ENCODE peak calls at places on chromosomes 6 and 20, in ten cellular contexts. One of them, this sample, is unnamed.

GRCh38 chr20:9506964-9507369 is 7.4 kb upstream of the LAMP5 start:
- DNase-seq in ELR: no peak
- DNase-seq in RPMI8226: no peak
- DNase-seq in fibroblast of the aortic adventitia: no peak
- DNase-seq in NCI-H774: no peak
- DNase-seq in stimulated activated CD4-positive, alpha-beta T cell treated with anti-CD3 and anti-CD28 coated beads, TNF-alpha, amount 100 ng/mL, for 48 hours: no peak
- DNase-seq in foreskin melanocyte: no peak
- DNase-seq in D341Med: no peak
- DNase-seq in activated CD4-positive, alpha-beta T cell treated with anti-CD3 and anti-CD28 coated beads, Interleukin-2, amount 10 ng/mL, durations not matched to agents 7 days and 5 days: no peak
- DNase-seq in head of caudate nucleus: peak
- DNase-seq in this sample: no peak

GRCh38 chr6:53530346-53530745 is 14.6 kb downstream of the GCLC start:
- DNase-seq in ELR: peak
- DNase-seq in RPMI8226: no peak
- DNase-seq in fibroblast of the aortic adventitia: peak
- DNase-seq in NCI-H774: peak
- DNase-seq in stimulated activated CD4-positive, alpha-beta T cell treated with anti-CD3 and anti-CD28 coated beads, TNF-alpha, amount 100 ng/mL, for 48 hours: no peak
- DNase-seq in foreskin melanocyte: no peak
- DNase-seq in D341Med: no peak
- DNase-seq in activated CD4-positive, alpha-beta T cell treated with anti-CD3 and anti-CD28 coated beads, Interleukin-2, amount 10 ng/mL, durations not matched to agents 7 days and 5 days: no peak
- DNase-seq in head of caudate nucleus: no peak
- DNase-seq in this sample: peak

GRCh38 chr6:143368426-143368825 is 82.1 kb downstream of the ADAT2 start:
- DNase-seq in ELR: peak
- DNase-seq in RPMI8226: no peak
- DNase-seq in fibroblast of the aortic adventitia: peak
- DNase-seq in NCI-H774: no peak
- DNase-seq in stimulated activated CD4-positive, alpha-beta T cell treated with anti-CD3 and anti-CD28 coated beads, TNF-alpha, amount 100 ng/mL, for 48 hours: no peak
- DNase-seq in foreskin melanocyte: peak
- DNase-seq in D341Med: no peak
- DNase-seq in activated CD4-positive, alpha-beta T cell treated with anti-CD3 and anti-CD28 coated beads, Interleukin-2, amount 10 ng/mL, durations not matched to agents 7 days and 5 days: no peak
- DNase-seq in head of caudate nucleus: no peak
- DNase-seq in this sample: peak

GRCh38 chr20:25277051-25277801 is 29.3 kb downstream of the PYGB start:
- DNase-seq in ELR: no peak
- DNase-seq in RPMI8226: no peak
- DNase-seq in fibroblast of the aortic adventitia: no peak
- DNase-seq in NCI-H774: no peak
- DNase-seq in stimulated activated CD4-positive, alpha-beta T cell treated with anti-CD3 and anti-CD28 coated beads, TNF-alpha, amount 100 ng/mL, for 48 hours: no peak
- DNase-seq in foreskin melanocyte: no peak
- DNase-seq in D341Med: no peak
- DNase-seq in activated CD4-positive, alpha-beta T cell treated with anti-CD3 and anti-CD28 coated beads, Interleukin-2, amount 10 ng/mL, durations not matched to agents 7 days and 5 days: no peak
- DNase-seq in head of caudate nucleus: peak
- DNase-seq in this sample: no peak

GRCh38 chr20:17557675-17558006 is 12.2 kb upstream of the DSTN start:
- DNase-seq in ELR: peak
- DNase-seq in RPMI8226: no peak
- DNase-seq in fibroblast of the aortic adventitia: peak
- DNase-seq in NCI-H774: peak
- DNase-seq in stimulated activated CD4-positive, alpha-beta T cell treated with anti-CD3 and anti-CD28 coated beads, TNF-alpha, amount 100 ng/mL, for 48 hours: no peak
- DNase-seq in foreskin melanocyte: no peak
- DNase-seq in D341Med: no peak
- DNase-seq in activated CD4-positive, alpha-beta T cell treated with anti-CD3 and anti-CD28 coated beads, Interleukin-2, amount 10 ng/mL, durations not matched to agents 7 days and 5 days: no peak
- DNase-seq in head of caudate nucleus: no peak
- DNase-seq in this sample: peak

GRCh38 chr6:168507297-168507696 is 66.3 kb downstream of the SMOC2 start:
- DNase-seq in ELR: no peak
- DNase-seq in RPMI8226: peak
- DNase-seq in fibroblast of the aortic adventitia: no peak
- DNase-seq in NCI-H774: peak
- DNase-seq in stimulated activated CD4-positive, alpha-beta T cell treated with anti-CD3 and anti-CD28 coated beads, TNF-alpha, amount 100 ng/mL, for 48 hours: no peak
- DNase-seq in foreskin melanocyte: no peak
- DNase-seq in D341Med: no peak
- DNase-seq in activated CD4-positive, alpha-beta T cell treated with anti-CD3 and anti-CD28 coated beads, Interleukin-2, amount 10 ng/mL, durations not matched to agents 7 days and 5 days: no peak
- DNase-seq in head of caudate nucleus: peak
- DNase-seq in this sample: no peak

GRCh38 chr20:15296422-15296821 is 959.0 kb upstream of the FLRT3 start:
- DNase-seq in ELR: no peak
- DNase-seq in RPMI8226: no peak
- DNase-seq in fibroblast of the aortic adventitia: no peak
- DNase-seq in NCI-H774: no peak
- DNase-seq in stimulated activated CD4-positive, alpha-beta T cell treated with anti-CD3 and anti-CD28 coated beads, TNF-alpha, amount 100 ng/mL, for 48 hours: no peak
- DNase-seq in foreskin melanocyte: no peak
- DNase-seq in D341Med: no peak
- DNase-seq in activated CD4-positive, alpha-beta T cell treated with anti-CD3 and anti-CD28 coated beads, Interleukin-2, amount 10 ng/mL, durations not matched to agents 7 days and 5 days: no peak
- DNase-seq in head of caudate nucleus: no peak
- DNase-seq in this sample: no peak

GRCh38 chr6:39707962-39708683 is 17.1 kb downstream of the KIF6 start:
- DNase-seq in ELR: no peak
- DNase-seq in RPMI8226: no peak
- DNase-seq in fibroblast of the aortic adventitia: no peak
- DNase-seq in NCI-H774: no peak
- DNase-seq in stimulated activated CD4-positive, alpha-beta T cell treated with anti-CD3 and anti-CD28 coated beads, TNF-alpha, amount 100 ng/mL, for 48 hours: no peak
- DNase-seq in foreskin melanocyte: no peak
- DNase-seq in D341Med: no peak
- DNase-seq in activated CD4-positive, alpha-beta T cell treated with anti-CD3 and anti-CD28 coated beads, Interleukin-2, amount 10 ng/mL, durations not matched to agents 7 days and 5 days: no peak
- DNase-seq in head of caudate nucleus: no peak
- DNase-seq in this sample: no peak

GRCh38 chr20:39576786-39577185 is 614.6 kb downstream of the DHX35 start:
- DNase-seq in ELR: no peak
- DNase-seq in RPMI8226: no peak
- DNase-seq in fibroblast of the aortic adventitia: no peak
- DNase-seq in NCI-H774: no peak
- DNase-seq in stimulated activated CD4-positive, alpha-beta T cell treated with anti-CD3 and anti-CD28 coated beads, TNF-alpha, amount 100 ng/mL, for 48 hours: no peak
- DNase-seq in foreskin melanocyte: no peak
- DNase-seq in D341Med: no peak
- DNase-seq in activated CD4-positive, alpha-beta T cell treated with anti-CD3 and anti-CD28 coated beads, Interleukin-2, amount 10 ng/mL, durations not matched to agents 7 days and 5 days: no peak
- DNase-seq in head of caudate nucleus: no peak
- DNase-seq in this sample: peak

GRCh38 chr20:41329435-41330342 is 10.9 kb upstream of the LPIN3 start:
- DNase-seq in ELR: peak
- DNase-seq in RPMI8226: no peak
- DNase-seq in fibroblast of the aortic adventitia: peak
- DNase-seq in NCI-H774: no peak
- DNase-seq in stimulated activated CD4-positive, alpha-beta T cell treated with anti-CD3 and anti-CD28 coated beads, TNF-alpha, amount 100 ng/mL, for 48 hours: peak
- DNase-seq in foreskin melanocyte: peak
- DNase-seq in D341Med: no peak
- DNase-seq in activated CD4-positive, alpha-beta T cell treated with anti-CD3 and anti-CD28 coated beads, Interleukin-2, amount 10 ng/mL, durations not matched to agents 7 days and 5 days: peak
- DNase-seq in head of caudate nucleus: no peak
- DNase-seq in this sample: peak

GRCh38 chr20:52500150-52500549 is 308.6 kb upstream of the ZFP64 start:
- DNase-seq in ELR: no peak
- DNase-seq in RPMI8226: no peak
- DNase-seq in fibroblast of the aortic adventitia: no peak
- DNase-seq in NCI-H774: no peak
- DNase-seq in stimulated activated CD4-positive, alpha-beta T cell treated with anti-CD3 and anti-CD28 coated beads, TNF-alpha, amount 100 ng/mL, for 48 hours: no peak
- DNase-seq in foreskin melanocyte: peak
- DNase-seq in D341Med: no peak
- DNase-seq in activated CD4-positive, alpha-beta T cell treated with anti-CD3 and anti-CD28 coated beads, Interleukin-2, amount 10 ng/mL, durations not matched to agents 7 days and 5 days: no peak
- DNase-seq in head of caudate nucleus: no peak
- DNase-seq in this sample: no peak

GRCh38 chr6:146543940-146544661 is 468 bp downstream of the RAB32 start:
- DNase-seq in ELR: peak
- DNase-seq in RPMI8226: peak
- DNase-seq in fibroblast of the aortic adventitia: peak
- DNase-seq in NCI-H774: no peak
- DNase-seq in stimulated activated CD4-positive, alpha-beta T cell treated with anti-CD3 and anti-CD28 coated beads, TNF-alpha, amount 100 ng/mL, for 48 hours: no peak
- DNase-seq in foreskin melanocyte: peak
- DNase-seq in D341Med: no peak
- DNase-seq in activated CD4-positive, alpha-beta T cell treated with anti-CD3 and anti-CD28 coated beads, Interleukin-2, amount 10 ng/mL, durations not matched to agents 7 days and 5 days: no peak
- DNase-seq in head of caudate nucleus: peak
- DNase-seq in this sample: peak

This sample was measured in Daoy.